ENCODE peak calls at places on chromosomes 12 and 14, in ten cellular contexts. One of them, this sample, is unnamed.

GRCh38 chr12:19482551-19483109 is 43.3 kb downstream of the AEBP2 start:
- DNase-seq in colonic mucosa: no peak
- DNase-seq in progenitor cell of endocrine pancreas: no peak
- DNase-seq in left lung: no peak
- DNase-seq in psoas muscle: peak
- DNase-seq in adrenal gland: peak
- DNase-seq in AG04449: no peak
- DNase-seq in tibial artery: no peak
- DNase-seq in neural crest cell: no peak
- DNase-seq in CD8-positive, alpha-beta T cell: peak
- DNase-seq in this sample: no peak

GRCh38 chr14:98298481-98299227 is 973.3 kb downstream of the BCL11B start:
- DNase-seq in colonic mucosa: no peak
- DNase-seq in progenitor cell of endocrine pancreas: no peak
- DNase-seq in left lung: no peak
- DNase-seq in psoas muscle: no peak
- DNase-seq in adrenal gland: no peak
- DNase-seq in AG04449: no peak
- DNase-seq in tibial artery: no peak
- DNase-seq in neural crest cell: no peak
- DNase-seq in CD8-positive, alpha-beta T cell: no peak
- DNase-seq in this sample: no peak

GRCh38 chr12:85575115-85576096 is 260.8 kb downstream of the RASSF9 start:
- DNase-seq in colonic mucosa: peak
- DNase-seq in progenitor cell of endocrine pancreas: no peak
- DNase-seq in left lung: no peak
- DNase-seq in psoas muscle: peak
- DNase-seq in adrenal gland: peak
- DNase-seq in AG04449: no peak
- DNase-seq in tibial artery: peak
- DNase-seq in neural crest cell: peak
- DNase-seq in CD8-positive, alpha-beta T cell: no peak
- DNase-seq in this sample: no peak

GRCh38 chr12:42446761-42447160 is 120.8 kb downstream of the PPHLN1 start:
- DNase-seq in colonic mucosa: no peak
- DNase-seq in progenitor cell of endocrine pancreas: no peak
- DNase-seq in left lung: no peak
- DNase-seq in psoas muscle: no peak
- DNase-seq in adrenal gland: no peak
- DNase-seq in AG04449: no peak
- DNase-seq in tibial artery: no peak
- DNase-seq in neural crest cell: no peak
- DNase-seq in CD8-positive, alpha-beta T cell: no peak
- DNase-seq in this sample: no peak

GRCh38 chr12:51726931-51727330 is 121.6 kb downstream of the FIGNL2 start:
- DNase-seq in colonic mucosa: no peak
- DNase-seq in progenitor cell of endocrine pancreas: no peak
- DNase-seq in left lung: no peak
- DNase-seq in psoas muscle: no peak
- DNase-seq in adrenal gland: no peak
- DNase-seq in AG04449: peak
- DNase-seq in tibial artery: no peak
- DNase-seq in neural crest cell: no peak
- DNase-seq in CD8-positive, alpha-beta T cell: no peak
- DNase-seq in this sample: no peak

GRCh38 chr12:106288134-106288509 is 14.4 kb upstream of the TCP11L2 start:
- DNase-seq in colonic mucosa: no peak
- DNase-seq in progenitor cell of endocrine pancreas: no peak
- DNase-seq in left lung: no peak
- DNase-seq in psoas muscle: no peak
- DNase-seq in adrenal gland: no peak
- DNase-seq in AG04449: no peak
- DNase-seq in tibial artery: no peak
- DNase-seq in neural crest cell: no peak
- DNase-seq in CD8-positive, alpha-beta T cell: no peak
- DNase-seq in this sample: no peak

GRCh38 chr12:124938606-124939427 is 24.4 kb upstream of the UBC start:
- DNase-seq in colonic mucosa: peak
- DNase-seq in progenitor cell of endocrine pancreas: no peak
- DNase-seq in left lung: peak
- DNase-seq in psoas muscle: peak
- DNase-seq in adrenal gland: peak
- DNase-seq in AG04449: no peak
- DNase-seq in tibial artery: peak
- DNase-seq in neural crest cell: no peak
- DNase-seq in CD8-positive, alpha-beta T cell: peak
- DNase-seq in this sample: no peak

GRCh38 chr14:55610717-55611370 is 30.8 kb downstream of the KTN1 start:
- DNase-seq in colonic mucosa: no peak
- DNase-seq in progenitor cell of endocrine pancreas: no peak
- DNase-seq in left lung: no peak
- DNase-seq in psoas muscle: no peak
- DNase-seq in adrenal gland: no peak
- DNase-seq in AG04449: no peak
- DNase-seq in tibial artery: no peak
- DNase-seq in neural crest cell: no peak
- DNase-seq in CD8-positive, alpha-beta T cell: no peak
- DNase-seq in this sample: no peak

GRCh38 chr12:65121049-65121955 is at the start of gene WIF1:
- DNase-seq in colonic mucosa: no peak
- DNase-seq in progenitor cell of endocrine pancreas: peak
- DNase-seq in left lung: peak
- DNase-seq in psoas muscle: peak
- DNase-seq in adrenal gland: peak
- DNase-seq in AG04449: no peak
- DNase-seq in tibial artery: no peak
- DNase-seq in neural crest cell: no peak
- DNase-seq in CD8-positive, alpha-beta T cell: peak
- DNase-seq in this sample: no peak

GRCh38 chr12:114812858-114813761 is 129.1 kb upstream of the TBX3 start:
- DNase-seq in colonic mucosa: no peak
- DNase-seq in progenitor cell of endocrine pancreas: no peak
- DNase-seq in left lung: no peak
- DNase-seq in psoas muscle: no peak
- DNase-seq in adrenal gland: no peak
- DNase-seq in AG04449: no peak
- DNase-seq in tibial artery: no peak
- DNase-seq in neural crest cell: no peak
- DNase-seq in CD8-positive, alpha-beta T cell: no peak
- DNase-seq in this sample: no peak

GRCh38 chr14:86787782-86788181 is 1205.2 kb downstream of the GALC start:
- DNase-seq in colonic mucosa: no peak
- DNase-seq in progenitor cell of endocrine pancreas: no peak
- DNase-seq in left lung: no peak
- DNase-seq in psoas muscle: no peak
- DNase-seq in adrenal gland: no peak
- DNase-seq in AG04449: peak
- DNase-seq in tibial artery: no peak
- DNase-seq in neural crest cell: no peak
- DNase-seq in CD8-positive, alpha-beta T cell: no peak
- DNase-seq in this sample: no peak

GRCh38 chr14:52025952-52026510 is 36.7 kb downstream of the RTRAF start:
- DNase-seq in colonic mucosa: no peak
- DNase-seq in progenitor cell of endocrine pancreas: no peak
- DNase-seq in left lung: no peak
- DNase-seq in psoas muscle: no peak
- DNase-seq in adrenal gland: no peak
- DNase-seq in AG04449: no peak
- DNase-seq in tibial artery: no peak
- DNase-seq in neural crest cell: no peak
- DNase-seq in CD8-positive, alpha-beta T cell: no peak
- DNase-seq in this sample: no peak

GRCh38 chr14:49770212-49770817 is 2.4 kb downstream of the KLHDC2 start:
- DNase-seq in colonic mucosa: peak
- DNase-seq in progenitor cell of endocrine pancreas: no peak
- DNase-seq in left lung: no peak
- DNase-seq in psoas muscle: no peak
- DNase-seq in adrenal gland: no peak
- DNase-seq in AG04449: no peak
- DNase-seq in tibial artery: no peak
- DNase-seq in neural crest cell: no peak
- DNase-seq in CD8-positive, alpha-beta T cell: no peak
- DNase-seq in this sample: no peak

DNA sequence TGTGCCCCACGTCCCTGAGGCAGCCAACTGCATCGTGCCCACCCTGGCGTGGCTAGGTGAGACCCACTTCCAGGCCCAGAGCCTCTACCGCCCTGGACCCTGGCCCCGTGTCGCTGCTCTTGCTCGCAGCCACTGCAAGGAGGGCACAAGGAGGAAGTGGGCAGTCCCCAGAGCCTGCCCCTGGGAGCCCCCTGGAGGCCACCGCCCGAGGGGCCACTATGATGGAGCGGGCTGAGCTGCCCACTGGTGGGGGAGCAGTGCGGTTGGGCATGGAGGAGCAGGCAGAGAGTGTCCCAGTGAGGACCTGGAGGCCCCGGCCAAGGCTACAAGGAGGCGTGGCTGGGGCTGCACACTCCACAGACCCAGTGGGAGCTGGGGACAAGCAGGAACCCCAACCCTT is 323.6 kb downstream of the PCNX1 start:
- DNase-seq in colonic mucosa: no peak
- DNase-seq in progenitor cell of endocrine pancreas: no peak
- DNase-seq in left lung: no peak
- DNase-seq in psoas muscle: no peak
- DNase-seq in adrenal gland: no peak
- DNase-seq in AG04449: no peak
- DNase-seq in tibial artery: no peak
- DNase-seq in neural crest cell: no peak
- DNase-seq in CD8-positive, alpha-beta T cell: no peak
- DNase-seq in this sample: no peak
- TF ChIP-seq CTCF in colonic mucosa: no peak
- TF ChIP-seq CTCF in progenitor cell of endocrine pancreas: no peak
- TF ChIP-seq CTCF in left lung: no peak
- TF ChIP-seq CTCF in psoas muscle: no peak
- TF ChIP-seq CTCF in adrenal gland: no peak
- TF ChIP-seq CTCF in AG04449: no peak
- TF ChIP-seq CTCF in tibial artery: no peak
- TF ChIP-seq CTCF in neural crest cell: no peak
- TF ChIP-seq CTCF in CD8-positive, alpha-beta T cell: no peak
- TF ChIP-seq CTCF in this sample: no peak

DNA sequence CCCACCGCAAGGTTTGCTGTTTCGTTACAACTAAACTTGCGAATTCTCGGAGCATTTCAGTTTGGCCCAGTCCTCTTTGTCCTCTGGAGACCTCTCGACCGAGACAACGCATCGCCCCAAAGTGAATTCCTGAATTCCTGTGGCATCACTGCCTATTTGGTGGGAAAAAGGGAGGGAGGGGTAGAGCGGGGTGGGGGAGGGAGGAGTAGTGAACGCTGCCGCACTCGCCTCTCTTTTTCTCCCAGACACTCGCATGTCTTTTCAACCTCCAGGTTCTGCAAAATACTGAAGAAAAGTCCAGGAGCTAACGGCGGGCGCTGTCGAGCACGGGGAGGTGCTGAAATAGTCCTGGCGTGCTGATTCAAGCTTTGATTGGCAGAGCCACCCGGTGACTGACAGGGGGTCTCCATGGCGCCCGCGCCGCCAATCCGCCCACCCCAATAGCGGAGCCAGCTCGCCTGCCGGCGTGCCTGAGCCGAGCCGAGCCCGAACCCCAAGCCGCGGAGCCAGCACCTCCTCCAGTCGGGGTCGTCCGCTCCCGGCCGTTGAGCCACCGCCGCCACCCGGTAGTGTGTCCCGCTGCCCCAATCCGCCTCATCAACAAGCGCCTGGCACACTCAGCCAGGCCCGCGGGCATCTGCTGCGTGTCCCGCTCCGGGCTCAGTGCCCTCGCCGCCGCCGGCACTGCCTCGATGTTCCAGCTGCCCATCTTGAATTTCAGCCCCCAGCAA is at the start of gene SIX6:
- DNase-seq in colonic mucosa: no peak
- DNase-seq in progenitor cell of endocrine pancreas: peak
- DNase-seq in left lung: peak
- DNase-seq in psoas muscle: peak
- DNase-seq in adrenal gland: no peak
- DNase-seq in AG04449: no peak
- DNase-seq in tibial artery: no peak
- DNase-seq in neural crest cell: peak
- DNase-seq in CD8-positive, alpha-beta T cell: no peak
- DNase-seq in this sample: no peak
- TF ChIP-seq CTCF in colonic mucosa: no peak
- TF ChIP-seq CTCF in progenitor cell of endocrine pancreas: peak
- TF ChIP-seq CTCF in left lung: no peak
- TF ChIP-seq CTCF in psoas muscle: no peak
- TF ChIP-seq CTCF in adrenal gland: no peak
- TF ChIP-seq CTCF in AG04449: no peak
- TF ChIP-seq CTCF in tibial artery: no peak
- TF ChIP-seq CTCF in neural crest cell: no peak
- TF ChIP-seq CTCF in CD8-positive, alpha-beta T cell: no peak
- TF ChIP-seq CTCF in this sample: no peak

DNA sequence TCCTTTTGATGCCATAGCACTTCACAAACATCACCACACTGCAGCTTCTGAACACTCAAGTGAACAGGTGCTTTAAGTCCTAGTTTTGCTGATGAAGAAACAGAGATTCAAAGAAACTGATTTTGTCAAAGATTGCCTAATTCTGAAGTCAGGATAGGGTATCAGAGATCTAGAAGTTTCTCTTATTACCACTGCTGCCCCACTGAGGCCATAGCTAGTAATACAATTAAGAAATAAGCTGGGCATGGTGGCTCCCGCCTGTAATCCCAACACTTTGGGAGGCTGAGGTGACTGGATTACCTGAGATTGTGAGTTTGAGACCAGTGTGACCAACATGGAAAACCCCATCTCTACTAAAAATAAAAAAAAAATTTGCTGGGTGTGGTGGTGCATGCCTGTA is 458.3 kb upstream of the SEL1L start:
- DNase-seq in colonic mucosa: no peak
- DNase-seq in progenitor cell of endocrine pancreas: no peak
- DNase-seq in left lung: no peak
- DNase-seq in psoas muscle: no peak
- DNase-seq in adrenal gland: no peak
- DNase-seq in AG04449: no peak
- DNase-seq in tibial artery: no peak
- DNase-seq in neural crest cell: no peak
- DNase-seq in CD8-positive, alpha-beta T cell: no peak
- DNase-seq in this sample: no peak
- TF ChIP-seq CTCF in colonic mucosa: no peak
- TF ChIP-seq CTCF in progenitor cell of endocrine pancreas: peak
- TF ChIP-seq CTCF in left lung: no peak
- TF ChIP-seq CTCF in psoas muscle: no peak
- TF ChIP-seq CTCF in adrenal gland: no peak
- TF ChIP-seq CTCF in AG04449: no peak
- TF ChIP-seq CTCF in tibial artery: no peak
- TF ChIP-seq CTCF in neural crest cell: peak
- TF ChIP-seq CTCF in CD8-positive, alpha-beta T cell: no peak
- TF ChIP-seq CTCF in this sample: no peak

GRCh38 chr12:10048531-10048930 is 18.0 kb downstream of the CLEC9A start:
- DNase-seq in colonic mucosa: no peak
- DNase-seq in progenitor cell of endocrine pancreas: no peak
- DNase-seq in left lung: no peak
- DNase-seq in psoas muscle: no peak
- DNase-seq in adrenal gland: no peak
- DNase-seq in AG04449: no peak
- DNase-seq in tibial artery: no peak
- DNase-seq in neural crest cell: no peak
- DNase-seq in CD8-positive, alpha-beta T cell: no peak
- DNase-seq in this sample: no peak
- TF ChIP-seq CTCF in colonic mucosa: no peak
- TF ChIP-seq CTCF in progenitor cell of endocrine pancreas: no peak
- TF ChIP-seq CTCF in left lung: no peak
- TF ChIP-seq CTCF in psoas muscle: no peak
- TF ChIP-seq CTCF in adrenal gland: no peak
- TF ChIP-seq CTCF in AG04449: no peak
- TF ChIP-seq CTCF in tibial artery: no peak
- TF ChIP-seq CTCF in neural crest cell: no peak
- TF ChIP-seq CTCF in CD8-positive, alpha-beta T cell: no peak
- TF ChIP-seq CTCF in this sample: no peak